ENCODE peak calls at places on chromosomes 16 and 17, in five cellular contexts. S, Y, C, W and V are unnamed samples.

GRCh38 chr16:73226675-73227074 is 178.7 kb upstream of the ZFHX3 start:
- DNase-seq in S (no peak), Y (no peak), C (no peak), W (no peak), V (no peak)

GRCh38 chr17:32772453-32773025 is 104.4 kb downstream of the MYO1D start:
- DNase-seq in S (no peak), Y (no peak), C (no peak), W (no peak), V (no peak)

GRCh38 chr16:56102159-56102798 is 89.0 kb upstream of the GNAO1 start:
- DNase-seq in S (no peak), Y (peak), C (no peak), W (peak), V (no peak)

GRCh38 chr16:85093705-85094104 is 18.6 kb downstream of the CIBAR2 start:
- DNase-seq in S (no peak), Y (no peak), C (no peak), W (no peak), V (no peak)

GRCh38 chr17:76384987-76385891 is 830 bp downstream of the SPHK1 start:
- DNase-seq in S (no peak), Y (no peak), C (no peak), W (no peak), V (peak)

GRCh38 chr16:54282202-54282922 is 4.2 kb downstream of the IRX3 start:
- DNase-seq in S (no peak), Y (peak), C (no peak), W (no peak), V (peak)

GRCh38 chr16:66135376-66135775 is 231.1 kb upstream of the CDH5 start:
- DNase-seq in S (no peak), Y (no peak), C (no peak), W (no peak), V (no peak)

GRCh38 chr17:17814162-17815061 is 22.4 kb downstream of the SREBF1 start:
- DNase-seq in S (no peak), Y (no peak), C (no peak), W (no peak), V (no peak)

GRCh38 chr17:29215717-29216116 is 30.9 kb upstream of the CRYBA1 start:
- DNase-seq in S (no peak), Y (no peak), C (no peak), W (no peak), V (no peak)

GRCh38 chr16:4882633-4883285 is 35.5 kb downstream of the UBN1 start:
- DNase-seq in S (no peak), Y (no peak), C (no peak), W (peak), V (peak)

GRCh38 chr17:600576-601301 is 113.9 kb downstream of the VPS53 start:
- DNase-seq in S (no peak), Y (no peak), C (no peak), W (no peak), V (no peak)

GRCh38 chr17:17468217-17469010 is 8.4 kb upstream of the MED9 start:
- DNase-seq in S (no peak), Y (no peak), C (no peak), W (no peak), V (no peak)

GRCh38 chr17:75624714-75625345 is 8.4 kb upstream of the SMIM5 start:
- DNase-seq in S (no peak), Y (no peak), C (no peak), W (no peak), V (no peak)

GRCh38 chr16:75306102-75306762 is 54.8 kb upstream of the BCAR1 start:
- DNase-seq in S (no peak), Y (no peak), C (no peak), W (no peak), V (peak)

GRCh38 chr16:16143038-16143763 is 80.1 kb downstream of the ABCC6 start:
- DNase-seq in S (no peak), Y (no peak), C (no peak), W (no peak), V (peak)

GRCh38 chr17:50898369-50899004 is 32.3 kb upstream of the TOB1 start:
- DNase-seq in S (no peak), Y (no peak), C (no peak), W (no peak), V (no peak)

GRCh38 chr17:8020251-8020650 is 17.8 kb downstream of the GUCY2D start:
- DNase-seq in S (no peak), Y (no peak), C (no peak), W (no peak), V (no peak)

GRCh38 chr17:83131268-83132011 is 52.0 kb downstream of the METRNL start:
- DNase-seq in S (no peak), Y (no peak), C (no peak), W (no peak), V (no peak)

GRCh38 chr16:54510619-54511018 is 224.0 kb upstream of the IRX3 start:
- DNase-seq in S (no peak), Y (no peak), C (no peak), W (no peak), V (no peak)

GRCh38 chr17:64534187-64534586 is 27.4 kb downstream of the CEP95 start:
- DNase-seq in S (no peak), Y (no peak), C (no peak), W (no peak), V (peak)

GRCh38 chr16:25005445-25006306 is 9.5 kb downstream of the ARHGAP17 start:
- DNase-seq in S (no peak), Y (no peak), C (no peak), W (no peak), V (no peak)

GRCh38 chr17:76497979-76498885 is 3.0 kb downstream of the RHBDF2 start:
- DNase-seq in S (no peak), Y (peak), C (no peak), W (peak), V (no peak)

GRCh38 chr17:54426287-54426886 is 474.3 kb upstream of the TOM1L1 start:
- DNase-seq in S (no peak), Y (no peak), C (no peak), W (no peak), V (no peak)

GRCh38 chr16:56332464-56333079 is 92.8 kb downstream of the AMFR start:
- DNase-seq in S (no peak), Y (peak), C (no peak), W (peak), V (peak)

GRCh38 chr16:83356266-83356665 is 451.5 kb upstream of the HSBP1 start:
- DNase-seq in S (no peak), Y (no peak), C (no peak), W (peak), V (peak)

GRCh38 chr17:41500131-41500911 is 5.1 kb downstream of the KRT13 start:
- DNase-seq in S (no peak), Y (no peak), C (no peak), W (no peak), V (peak)

GRCh38 chr16:85284138-85284897 is 172.0 kb upstream of the CIBAR2 start:
- DNase-seq in S (no peak), Y (no peak), C (no peak), W (no peak), V (no peak)

GRCh38 chr17:42894283-42895184 is 6.1 kb upstream of the G6PC1 start:
- DNase-seq in S (no peak), Y (no peak), C (no peak), W (no peak), V (peak)

GRCh38 chr17:2964028-2964356 is 99.4 kb downstream of the OR1D5 start:
- DNase-seq in S (no peak), Y (no peak), C (no peak), W (no peak), V (no peak)

GRCh38 chr17:28394717-28395116 is 11.3 kb downstream of the SLC46A1 start:
- DNase-seq in S (no peak), Y (no peak), C (no peak), W (no peak), V (no peak)

GRCh38 chr17:79065105-79065670 is 9.4 kb upstream of the ENGASE start:
- DNase-seq in S (peak), Y (peak), C (no peak), W (peak), V (peak)

GRCh38 chr17:27490391-27490790 is 34.1 kb downstream of the KSR1 start:
- DNase-seq in S (no peak), Y (no peak), C (no peak), W (no peak), V (no peak)

GRCh38 chr16:57167951-57168350 is 17.9 kb downstream of the PSME3IP1 start:
- DNase-seq in S (peak), Y (no peak), C (no peak), W (peak), V (no peak)

GRCh38 chr16:15443753-15444152 is 9.4 kb downstream of the BMERB1 start:
- DNase-seq in S (no peak), Y (no peak), C (no peak), W (no peak), V (no peak)

GRCh38 chr17:54901230-54901847 is 687 bp downstream of the TOM1L1 start:
- DNase-seq in S (no peak), Y (no peak), C (no peak), W (no peak), V (peak)

GRCh38 chr17:79938696-79939435 is 96.8 kb downstream of the TBC1D16 start:
- DNase-seq in S (no peak), Y (no peak), C (no peak), W (no peak), V (no peak)

GRCh38 chr17:41547378-41547841 is 19.3 kb upstream of the KRT19 start:
- DNase-seq in S (no peak), Y (no peak), C (no peak), W (no peak), V (peak)

GRCh38 chr16:14501331-14502255 is 128.5 kb downstream of the PARN start:
- DNase-seq in S (no peak), Y (peak), C (peak), W (peak), V (peak)